ENCODE peak calls at places on chromosomes 2 and 18, in seven cellular contexts. One of them, this sample, is unnamed.

GRCh38 chr2:101616411-101616810 is 81.1 kb upstream of the MAP4K4 start:
- DNase-seq in cardiac fibroblast: no peak
- DNase-seq in A549: no peak
- DNase-seq in coronary artery: no peak
- DNase-seq in Peyer's patch: no peak
- DNase-seq in fibroblast of pulmonary artery: peak; percentile 38
- DNase-seq in lower lobe of right lung: no peak
- DNase-seq in this sample: no peak

GRCh38 chr2:196954001-196954400 is 27.5 kb upstream of the PGAP1 start:
- DNase-seq in A549: no peak
- DNase-seq in coronary artery: no peak
- DNase-seq in lower lobe of right lung: no peak
- DNase-seq in cardiac fibroblast: no peak
- DNase-seq in Peyer's patch: no peak
- DNase-seq in fibroblast of pulmonary artery: no peak
- DNase-seq in this sample: no peak

GRCh38 chr2:8541223-8541622 is 140.6 kb upstream of the ID2 start:
- DNase-seq in cardiac fibroblast: no peak
- DNase-seq in lower lobe of right lung: no peak
- DNase-seq in fibroblast of pulmonary artery: no peak
- DNase-seq in coronary artery: no peak
- DNase-seq in A549: no peak
- DNase-seq in Peyer's patch: peak; percentile 14
- DNase-seq in this sample: no peak

GRCh38 chr2:148876589-148877402 is 1.8 kb downstream of the KIF5C start:
- DNase-seq in cardiac fibroblast: no peak
- DNase-seq in lower lobe of right lung: peak; percentile 46
- DNase-seq in Peyer's patch: peak; percentile 43
- DNase-seq in A549: no peak
- DNase-seq in coronary artery: no peak
- DNase-seq in fibroblast of pulmonary artery: no peak
- DNase-seq in this sample: no peak

GRCh38 chr2:105568323-105568610 is 169.4 kb upstream of the FHL2 start:
- DNase-seq in fibroblast of pulmonary artery: no peak
- DNase-seq in cardiac fibroblast: no peak
- DNase-seq in A549: no peak
- DNase-seq in Peyer's patch: no peak
- DNase-seq in lower lobe of right lung: no peak
- DNase-seq in coronary artery: no peak
- DNase-seq in this sample: no peak

GRCh38 chr2:217835931-217836881 is 166.6 kb downstream of the TNS1 start:
- DNase-seq in cardiac fibroblast: peak; percentile 97
- DNase-seq in fibroblast of pulmonary artery: peak; percentile 99
- DNase-seq in Peyer's patch: no peak
- DNase-seq in lower lobe of right lung: peak; percentile 41
- DNase-seq in A549: no peak
- DNase-seq in coronary artery: peak; percentile 92
- DNase-seq in this sample: peak; percentile 84

GRCh38 chr2:134027980-134028379 is 225.9 kb upstream of the MGAT5 start:
- DNase-seq in cardiac fibroblast: no peak
- DNase-seq in A549: no peak
- DNase-seq in fibroblast of pulmonary artery: no peak
- DNase-seq in coronary artery: no peak
- DNase-seq in lower lobe of right lung: no peak
- DNase-seq in Peyer's patch: no peak
- DNase-seq in this sample: no peak

GRCh38 chr18:42931501-42931900 is 184.0 kb downstream of the RIT2 start:
- DNase-seq in Peyer's patch: no peak
- DNase-seq in coronary artery: no peak
- DNase-seq in lower lobe of right lung: no peak
- DNase-seq in cardiac fibroblast: peak; percentile 85
- DNase-seq in fibroblast of pulmonary artery: peak; percentile 94
- DNase-seq in A549: no peak
- DNase-seq in this sample: peak; percentile 86

GRCh38 chr18:42893991-42894390 is 221.5 kb downstream of the RIT2 start:
- DNase-seq in Peyer's patch: no peak
- DNase-seq in lower lobe of right lung: no peak
- DNase-seq in coronary artery: no peak
- DNase-seq in A549: no peak
- DNase-seq in cardiac fibroblast: no peak
- DNase-seq in fibroblast of pulmonary artery: no peak
- DNase-seq in this sample: no peak

GRCh38 chr2:9952286-9952737 is 819 bp downstream of the GRHL1 start:
- DNase-seq in cardiac fibroblast: no peak
- DNase-seq in lower lobe of right lung: no peak
- DNase-seq in coronary artery: no peak
- DNase-seq in A549: no peak
- DNase-seq in fibroblast of pulmonary artery: no peak
- DNase-seq in Peyer's patch: no peak
- DNase-seq in this sample: no peak

GRCh38 chr2:231182500-231182899 is 15.9 kb upstream of the ARMC9 start:
- DNase-seq in Peyer's patch: no peak
- DNase-seq in lower lobe of right lung: no peak
- DNase-seq in fibroblast of pulmonary artery: no peak
- DNase-seq in cardiac fibroblast: no peak
- DNase-seq in coronary artery: no peak
- DNase-seq in A549: peak; percentile 19
- DNase-seq in this sample: no peak

GRCh38 chr2:28401-28975 is 17.8 kb downstream of the FAM110C start:
- DNase-seq in A549: no peak
- DNase-seq in Peyer's patch: no peak
- DNase-seq in fibroblast of pulmonary artery: no peak
- DNase-seq in cardiac fibroblast: no peak
- DNase-seq in lower lobe of right lung: no peak
- DNase-seq in coronary artery: no peak
- DNase-seq in this sample: no peak

GRCh38 chr2:39530423-39530866 is 93.4 kb upstream of the MAP4K3 start:
- DNase-seq in coronary artery: no peak
- DNase-seq in lower lobe of right lung: no peak
- DNase-seq in fibroblast of pulmonary artery: peak; percentile 79
- DNase-seq in A549: no peak
- DNase-seq in cardiac fibroblast: peak; percentile 95
- DNase-seq in Peyer's patch: no peak
- DNase-seq in this sample: peak; percentile 91

GRCh38 chr18:48304906-48305693 is 104.1 kb downstream of the ZBTB7C start:
- DNase-seq in Peyer's patch: no peak
- DNase-seq in cardiac fibroblast: no peak
- DNase-seq in lower lobe of right lung: no peak
- DNase-seq in fibroblast of pulmonary artery: no peak
- DNase-seq in A549: no peak
- DNase-seq in coronary artery: peak; percentile 53
- DNase-seq in this sample: no peak
- H3K4me3 ChIP-seq in Peyer's patch: no peak overlapping the region
- H3K4me3 ChIP-seq in cardiac fibroblast: no peak overlapping the region
- H3K4me3 ChIP-seq in lower lobe of right lung: no peak overlapping the region
- H3K4me3 ChIP-seq in fibroblast of pulmonary artery: no peak overlapping the region
- H3K4me3 ChIP-seq in A549: no peak overlapping the region
- H3K4me3 ChIP-seq in coronary artery: no peak overlapping the region
- H3K4me3 ChIP-seq in this sample: no peak overlapping the region

GRCh38 chr18:74590606-74591005 is 7.1 kb upstream of the ZNF407 start:
- DNase-seq in coronary artery: no peak
- DNase-seq in lower lobe of right lung: no peak
- DNase-seq in Peyer's patch: no peak
- DNase-seq in A549: no peak
- DNase-seq in cardiac fibroblast: no peak
- DNase-seq in fibroblast of pulmonary artery: no peak
- DNase-seq in this sample: no peak

GRCh38 chr18:74589820-74590219 is 7.8 kb upstream of the ZNF407 start:
- DNase-seq in lower lobe of right lung: no peak
- DNase-seq in coronary artery: no peak
- DNase-seq in fibroblast of pulmonary artery: no peak
- DNase-seq in cardiac fibroblast: no peak
- DNase-seq in A549: no peak
- DNase-seq in Peyer's patch: no peak
- DNase-seq in this sample: no peak

GRCh38 chr18:74587446-74587845 is 10.2 kb upstream of the ZNF407 start:
- DNase-seq in coronary artery: no peak
- DNase-seq in fibroblast of pulmonary artery: no peak
- DNase-seq in A549: no peak
- DNase-seq in cardiac fibroblast: no peak
- DNase-seq in lower lobe of right lung: no peak
- DNase-seq in Peyer's patch: no peak
- DNase-seq in this sample: no peak

DNA sequence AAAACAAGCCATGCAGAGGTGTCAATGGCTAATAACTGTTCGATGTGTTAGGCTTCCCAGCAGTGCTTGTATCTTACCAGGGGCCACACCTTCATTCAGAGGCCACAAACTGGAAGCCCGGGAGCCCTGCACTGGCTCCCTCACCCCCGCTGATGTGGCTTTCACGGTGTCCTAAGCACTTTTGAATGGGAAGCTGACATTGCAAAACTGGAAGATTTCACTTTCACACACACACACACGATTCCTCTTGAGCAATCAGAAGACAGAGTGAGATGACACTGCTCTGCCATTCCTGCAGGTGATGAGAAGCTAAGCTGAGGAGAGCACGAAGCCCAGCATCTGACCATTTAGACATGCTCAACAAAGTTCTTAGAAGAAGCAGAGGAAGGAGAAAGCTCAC is 8.6 kb upstream of the ZNF407 start:
- DNase-seq in Peyer's patch: no peak
- DNase-seq in lower lobe of right lung: peak; percentile 65
- DNase-seq in A549: no peak
- DNase-seq in coronary artery: no peak
- DNase-seq in cardiac fibroblast: no peak
- DNase-seq in fibroblast of pulmonary artery: no peak
- DNase-seq in this sample: peak; percentile 17
- H3K4me3 ChIP-seq in Peyer's patch: no peak overlapping the region
- H3K4me3 ChIP-seq in lower lobe of right lung: no peak overlapping the region
- H3K4me3 ChIP-seq in A549: no peak overlapping the region
- H3K4me3 ChIP-seq in coronary artery: no peak overlapping the region
- H3K4me3 ChIP-seq in cardiac fibroblast: no peak overlapping the region
- H3K4me3 ChIP-seq in fibroblast of pulmonary artery: no peak overlapping the region
- H3K4me3 ChIP-seq in this sample: no peak overlapping the region

DNA sequence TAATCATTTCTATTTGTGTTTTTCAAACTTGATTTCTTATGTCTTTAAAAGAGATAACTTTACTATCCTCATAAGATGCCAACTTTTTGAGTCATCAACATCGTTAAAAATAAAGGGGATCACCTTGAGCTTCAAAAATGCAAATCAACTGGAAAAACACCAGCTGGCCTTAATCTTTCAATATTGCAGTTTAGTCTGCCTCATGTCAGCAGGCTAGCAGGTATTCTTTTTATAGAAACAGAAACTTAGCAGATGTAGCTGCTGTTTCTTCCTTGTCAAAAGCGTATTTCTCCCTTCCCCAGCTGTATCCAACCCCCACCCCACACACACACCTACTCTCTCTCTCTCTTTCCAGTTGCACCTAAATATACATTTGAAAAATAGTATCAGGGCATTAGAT is 154.1 kb upstream of the ZNF804A start:
- DNase-seq in cardiac fibroblast: no peak
- DNase-seq in lower lobe of right lung: no peak
- DNase-seq in Peyer's patch: no peak
- DNase-seq in fibroblast of pulmonary artery: no peak
- DNase-seq in A549: no peak
- DNase-seq in coronary artery: no peak
- DNase-seq in this sample: no peak
- H3K4me3 ChIP-seq in cardiac fibroblast: no peak overlapping the region
- H3K4me3 ChIP-seq in lower lobe of right lung: no peak overlapping the region
- H3K4me3 ChIP-seq in Peyer's patch: no peak overlapping the region
- H3K4me3 ChIP-seq in fibroblast of pulmonary artery: no peak overlapping the region
- H3K4me3 ChIP-seq in A549: no peak overlapping the region
- H3K4me3 ChIP-seq in coronary artery: no peak overlapping the region
- H3K4me3 ChIP-seq in this sample: no peak overlapping the region

GRCh38 chr2:224220581-224221255 is 181.2 kb downstream of the FAM124B start:
- DNase-seq in fibroblast of pulmonary artery: peak; percentile 54
- DNase-seq in A549: no peak
- DNase-seq in cardiac fibroblast: peak; percentile 74
- DNase-seq in Peyer's patch: no peak
- DNase-seq in coronary artery: no peak
- DNase-seq in lower lobe of right lung: no peak
- DNase-seq in this sample: no peak

GRCh38 chr2:224222976-224223375 is 178.9 kb downstream of the FAM124B start:
- DNase-seq in Peyer's patch: no peak
- DNase-seq in lower lobe of right lung: no peak
- DNase-seq in A549: no peak
- DNase-seq in coronary artery: no peak
- DNase-seq in cardiac fibroblast: no peak
- DNase-seq in fibroblast of pulmonary artery: no peak
- DNase-seq in this sample: no peak

GRCh38 chr2:224219781-224220180 is 180.7 kb upstream of the SERPINE2 start:
- DNase-seq in fibroblast of pulmonary artery: no peak
- DNase-seq in coronary artery: no peak
- DNase-seq in Peyer's patch: no peak
- DNase-seq in cardiac fibroblast: no peak
- DNase-seq in A549: no peak
- DNase-seq in lower lobe of right lung: no peak
- DNase-seq in this sample: no peak

GRCh38 chr2:224221455-224221913 is 180.4 kb downstream of the FAM124B start:
- DNase-seq in lower lobe of right lung: no peak
- DNase-seq in fibroblast of pulmonary artery: peak; percentile 93
- DNase-seq in cardiac fibroblast: peak; percentile 96
- DNase-seq in coronary artery: no peak
- DNase-seq in A549: peak; percentile 73
- DNase-seq in Peyer's patch: no peak
- DNase-seq in this sample: peak; percentile 77

DNA sequence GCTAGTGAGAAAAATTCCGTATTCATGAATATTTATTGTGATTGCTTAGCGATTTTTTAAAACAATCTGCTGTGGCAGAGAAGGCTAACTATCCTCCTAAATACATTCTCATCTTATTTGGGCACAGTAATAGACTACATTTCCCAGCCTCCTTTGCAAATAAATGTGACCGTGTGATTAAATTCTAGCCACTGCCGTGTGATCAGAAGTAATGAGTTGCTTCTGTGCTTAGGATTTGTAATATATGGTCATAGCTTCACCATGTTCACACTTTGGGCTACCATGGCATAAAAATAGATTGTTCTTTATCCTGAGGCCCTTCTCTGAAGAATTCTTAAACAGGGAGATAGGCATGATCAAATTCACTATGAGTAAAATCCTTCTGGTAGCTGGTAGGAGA is 179.6 kb downstream of the FAM124B start:
- DNase-seq in Peyer's patch: no peak
- DNase-seq in A549: no peak
- DNase-seq in fibroblast of pulmonary artery: peak; percentile 42
- DNase-seq in lower lobe of right lung: no peak
- DNase-seq in coronary artery: no peak
- DNase-seq in cardiac fibroblast: peak; percentile 48
- DNase-seq in this sample: peak; percentile 17
- H3K4me3 ChIP-seq in Peyer's patch: no peak overlapping the region
- H3K4me3 ChIP-seq in A549: no peak overlapping the region
- H3K4me3 ChIP-seq in fibroblast of pulmonary artery: no peak overlapping the region
- H3K4me3 ChIP-seq in lower lobe of right lung: no peak overlapping the region
- H3K4me3 ChIP-seq in coronary artery: no peak overlapping the region
- H3K4me3 ChIP-seq in cardiac fibroblast: no peak overlapping the region
- H3K4me3 ChIP-seq in this sample: no peak overlapping the region

DNA sequence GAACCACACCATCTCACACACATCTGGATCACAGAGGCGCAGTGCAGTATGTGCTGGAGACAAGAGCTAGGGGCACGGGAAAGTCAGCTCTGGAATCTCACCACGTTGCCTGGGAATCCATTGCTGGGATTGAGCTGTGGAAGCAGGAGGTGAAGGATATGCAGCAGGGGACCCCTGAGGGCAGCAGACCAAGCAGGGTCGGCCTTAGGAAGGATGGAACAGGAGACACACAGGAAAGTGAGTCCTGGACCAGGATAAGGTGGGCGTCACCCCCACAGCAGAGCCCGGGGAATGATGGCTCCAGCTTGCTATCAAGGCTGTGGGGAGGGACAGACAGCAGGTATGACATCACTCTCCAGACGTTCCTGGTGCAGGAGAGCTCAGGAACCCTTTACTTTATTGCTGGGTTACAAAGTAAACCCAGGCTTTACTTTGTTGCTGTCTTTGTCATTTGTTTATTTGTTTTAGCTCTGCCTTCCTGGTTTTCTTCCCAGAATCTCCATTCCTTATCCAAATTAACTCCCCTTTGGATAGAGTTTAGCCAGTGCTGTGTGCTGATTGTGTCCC is 329.8 kb upstream of the MYT1L start:
- DNase-seq in fibroblast of pulmonary artery: no peak
- DNase-seq in A549: no peak
- DNase-seq in cardiac fibroblast: no peak
- DNase-seq in coronary artery: no peak
- DNase-seq in Peyer's patch: no peak
- DNase-seq in lower lobe of right lung: no peak
- DNase-seq in this sample: no peak
- H3K4me3 ChIP-seq in fibroblast of pulmonary artery: no peak overlapping the region
- H3K4me3 ChIP-seq in A549: no peak overlapping the region
- H3K4me3 ChIP-seq in cardiac fibroblast: no peak overlapping the region
- H3K4me3 ChIP-seq in coronary artery: no peak overlapping the region
- H3K4me3 ChIP-seq in Peyer's patch: no peak overlapping the region
- H3K4me3 ChIP-seq in lower lobe of right lung: no peak overlapping the region
- H3K4me3 ChIP-seq in this sample: no peak overlapping the region

This sample was measured in fibroblast of villous mesenchyme.